ENCODE peak calls at places on chromosome 20, in four cellular contexts. K is GM06990, Y is fibroblast of mammary gland, F is progenitor cell of endocrine pancreas. N is an unnamed sample.

GRCh38 chr20:11838076-11838636 is 79.5 kb upstream of the BTBD3 start:
- DNase-seq in Y (no peak), F (no peak), K (no peak), N (no peak)

GRCh38 chr20:62872863-62873261 is 11.2 kb upstream of the TCFL5 start:
- DNase-seq in Y (no peak), F (no peak), K (no peak), N (no peak)

GRCh38 chr20:1388706-1389483 is 4.0 kb downstream of the FKBP1A start:
- DNase-seq in F (no peak), Y (no peak), K (no peak), N (no peak)

GRCh38 chr20:62010551-62011402 is 54.9 kb downstream of the TAF4 start:
- DNase-seq in F (peak; percentile 38), K (no peak), Y (peak; percentile 55), N (peak; percentile 50)

GRCh38 chr20:46400253-46400652 is 6.2 kb downstream of the ELMO2 start:
- DNase-seq in F (no peak), K (no peak), Y (peak; percentile 79), N (no peak)

GRCh38 chr20:51807864-51808263 is 5.5 kb upstream of the SALL4 start:
- DNase-seq in K (no peak), F (no peak), Y (no peak), N (no peak)

GRCh38 chr20:42368910-42369309 is 750.7 kb upstream of the CHD6 start:
- DNase-seq in F (no peak), K (no peak), Y (no peak), N (no peak)

GRCh38 chr20:60786686-60787217 is 465.3 kb upstream of the CDH4 start:
- DNase-seq in Y (no peak), K (no peak), F (no peak), N (no peak)

GRCh38 chr20:49979030-49979832 is 3.5 kb upstream of the SNAI1 start:
- DNase-seq in Y (no peak), K (peak; percentile 69), F (peak; percentile 73), N (peak; percentile 80)

GRCh38 chr20:49028684-49029083 is 17.4 kb upstream of the CSE1L start:
- DNase-seq in Y (peak; percentile 35), F (no peak), K (no peak), N (no peak)

GRCh38 chr20:47351643-47352331 is 4.7 kb downstream of the ZMYND8 start:
- DNase-seq in Y (no peak), F (no peak), K (no peak), N (no peak)

GRCh38 chr20:52190437-52191131 is 995 bp downstream of the ZFP64 start:
- DNase-seq in F (no peak), K (peak; percentile 42), Y (peak; percentile 30), N (no peak)

GRCh38 chr20:37007898-37008649 is 56.6 kb upstream of the SAMHD1 start:
- DNase-seq in Y (peak; percentile 41), K (no peak), F (no peak), N (no peak)

GRCh38 chr20:33653218-33653899 is 8.8 kb upstream of the C20orf144 start:
- DNase-seq in K (no peak), F (peak; percentile 70), Y (peak; percentile 72), N (no peak)

GRCh38 chr20:10559266-10559665 is 114.5 kb downstream of the JAG1 start:
- DNase-seq in Y (no peak), F (no peak), K (no peak), N (no peak)

GRCh38 chr20:45470262-45470931 is 844 bp downstream of the WFDC2 start:
- DNase-seq in Y (peak; percentile 7), K (peak; percentile 21), F (peak; percentile 56), N (no peak)

GRCh38 chr20:25355866-25356265 is 34.8 kb downstream of the ABHD12 start:
- DNase-seq in Y (no peak), K (no peak), F (no peak), N (no peak)

GRCh38 chr20:59402697-59403096 is 102.3 kb downstream of the EDN3 start:
- DNase-seq in K (no peak), Y (no peak), F (no peak), N (no peak)

GRCh38 chr20:50450493-50450826 is 59.7 kb upstream of the PTPN1 start:
- DNase-seq in Y (no peak), F (no peak), K (no peak), N (no peak)

GRCh38 chr20:53364617-53365016 is 229.0 kb downstream of the ZNF217 start:
- DNase-seq in F (no peak), K (no peak), Y (no peak), N (no peak)

GRCh38 chr20:4021905-4022304 is 6.5 kb upstream of the RNF24 start:
- DNase-seq in F (no peak), Y (peak; percentile 91), K (no peak), N (no peak)

GRCh38 chr20:25553819-25554296 is 31.5 kb downstream of the NINL start:
- DNase-seq in F (no peak), Y (peak; percentile 82), K (no peak), N (no peak)

GRCh38 chr20:50762045-50762422 is 30.7 kb downstream of the PARD6B start:
- DNase-seq in Y (peak; percentile 35), F (no peak), K (no peak), N (no peak)

GRCh38 chr20:49821850-49822249 is 9.2 kb downstream of the SLC9A8 start:
- DNase-seq in K (no peak), F (no peak), Y (peak; percentile 53), N (no peak)

GRCh38 chr20:33685328-33686007 is 717 bp downstream of the E2F1 start:
- DNase-seq in K (peak; percentile 84), F (peak; percentile 50), Y (peak; percentile 29), N (no peak)

GRCh38 chr20:51500936-51501335 is 41.6 kb downstream of the NFATC2 start:
- DNase-seq in K (no peak), Y (no peak), F (no peak), N (no peak)

GRCh38 chr20:49433387-49433786 is 49.1 kb downstream of the KCNB1 start:
- DNase-seq in Y (no peak), F (no peak), K (no peak), N (no peak)

GRCh38 chr20:50133474-50134217 is 19.9 kb downstream of the PEDS1 start:
- DNase-seq in K (no peak), Y (no peak), F (no peak), N (no peak)

GRCh38 chr20:32969356-32970114 is 34.7 kb downstream of the SUN5 start:
- DNase-seq in F (no peak), K (no peak), Y (no peak), N (peak; percentile 29)

GRCh38 chr20:8265588-8265987 is 133.5 kb downstream of the PLCB1 start:
- DNase-seq in F (no peak), Y (no peak), K (no peak), N (no peak)

GRCh38 chr20:36126836-36127529 is 27.6 kb upstream of the EPB41L1 start:
- DNase-seq in K (no peak), Y (no peak), F (no peak), N (no peak)

GRCh38 chr20:7856756-7857155 is 83.5 kb downstream of the HAO1 start:
- DNase-seq in K (no peak), Y (peak; percentile 76), F (no peak), N (no peak)

GRCh38 chr20:10433014-10433622 is 904 bp downstream of the MKKS start:
- DNase-seq in F (no peak), K (no peak), Y (peak; percentile 25), N (no peak)

GRCh38 chr20:25686081-25687077 is 10.3 kb downstream of the ZNF337 start:
- DNase-seq in F (no peak), K (no peak), Y (no peak), N (no peak)

GRCh38 chr20:18180815-18181214 is 43.2 kb downstream of the KAT14 start:
- DNase-seq in F (no peak), Y (no peak), K (no peak), N (no peak)

GRCh38 chr20:18172379-18172778 is 34.7 kb downstream of the KAT14 start:
- DNase-seq in F (no peak), Y (no peak), K (no peak), N (no peak)

GRCh38 chr20:18174906-18175683 is 37.4 kb downstream of the KAT14 start:
- DNase-seq in Y (no peak), F (no peak), K (no peak), N (no peak)

DNA sequence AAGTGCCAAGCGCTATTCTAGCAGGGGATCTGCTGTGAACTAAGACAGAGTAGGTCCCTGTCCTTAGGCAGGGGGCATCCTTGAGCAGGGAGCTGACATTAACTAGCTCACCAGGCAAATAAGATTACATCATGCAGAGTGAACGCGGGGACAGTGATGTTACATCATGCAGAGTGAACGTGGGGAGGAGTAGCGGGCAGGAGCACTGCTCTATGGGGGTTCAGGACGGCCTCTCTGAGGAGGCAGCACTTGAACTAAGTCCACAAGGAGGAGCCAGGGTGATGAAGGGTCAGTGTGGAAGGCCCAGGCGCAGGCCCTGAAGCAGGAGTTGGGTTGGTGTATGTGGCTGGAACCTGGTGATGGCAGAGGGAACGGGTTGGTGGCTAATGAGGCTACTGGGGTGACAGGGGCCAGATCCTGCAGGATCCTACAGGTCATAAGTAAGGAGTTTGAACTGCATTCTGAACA is 38.7 kb downstream of the KAT14 start:
- DNase-seq in K (no peak), Y (no peak), F (no peak), N (no peak)
- TF ChIP-seq CTCF in K (no peak), Y (no peak), F (no peak), N (no peak)

GRCh38 chr20:57500235-57500634 is 24.7 kb downstream of the CTCFL start:
- DNase-seq in K (no peak), Y (no peak), F (no peak), N (no peak)

GRCh38 chr20:57500941-57501340 is 24.0 kb downstream of the CTCFL start:
- DNase-seq in Y (no peak), F (no peak), K (no peak), N (no peak)

GRCh38 chr20:57502331-57502700 is 22.6 kb downstream of the CTCFL start:
- DNase-seq in K (no peak), F (no peak), Y (no peak), N (no peak)

GRCh38 chr20:57503035-57503658 is 21.8 kb downstream of the CTCFL start:
- DNase-seq in Y (no peak), F (no peak), K (no peak), N (no peak)

DNA sequence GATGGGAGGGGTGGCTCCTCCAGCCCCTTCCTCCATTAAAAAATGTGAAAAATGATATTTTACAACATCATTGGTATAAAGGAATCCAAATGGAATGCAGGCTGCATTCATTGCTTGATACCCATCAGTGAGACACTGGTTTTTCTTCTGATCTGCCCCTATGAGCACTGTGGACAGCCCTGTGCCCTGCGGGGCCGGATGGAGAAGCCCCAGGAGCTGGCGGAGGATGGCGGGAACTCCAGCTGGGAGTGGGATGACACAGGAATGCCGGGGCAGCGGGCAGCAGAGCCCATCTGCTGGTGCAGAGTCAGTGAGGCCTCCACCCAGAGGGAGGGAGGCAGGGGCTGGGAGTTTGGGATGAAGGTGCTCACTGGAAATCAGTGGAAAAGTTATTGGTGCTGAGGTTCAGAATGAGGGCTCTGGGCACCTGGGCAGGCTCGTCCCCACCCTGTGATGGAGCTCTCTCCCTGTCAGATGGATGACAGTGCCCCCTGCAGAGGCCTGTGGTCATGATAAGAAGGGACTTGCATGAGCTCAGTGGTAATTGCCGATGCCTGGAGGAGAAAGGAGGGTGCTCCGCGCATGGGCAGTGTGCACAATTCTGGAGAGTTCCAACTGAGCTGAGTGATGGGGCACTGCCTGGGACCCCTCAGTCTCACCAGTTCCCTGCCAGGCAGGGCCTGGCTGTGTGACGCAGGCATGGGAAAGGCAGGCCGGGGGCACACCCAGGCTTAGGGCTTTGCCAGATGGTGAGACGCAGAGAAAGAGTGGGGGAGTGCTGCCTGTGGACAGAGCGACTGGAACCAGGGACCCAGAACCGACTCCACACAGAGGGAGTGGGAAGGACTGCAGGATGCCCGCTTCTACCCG is 23.2 kb downstream of the CTCFL start:
- DNase-seq in Y (no peak), K (no peak), F (no peak), N (peak; percentile 51)
- TF ChIP-seq CTCF in Y (no peak), K (no peak), F (no peak), N (no peak)

GRCh38 chr20:5413394-5413793 is 96.6 kb upstream of the PROKR2 start:
- DNase-seq in F (no peak), Y (no peak), K (no peak), N (no peak)
- TF ChIP-seq CTCF in F (no peak), Y (no peak), K (no peak), N (no peak)

GRCh38 chr20:57055345-57055744 is 211.1 kb downstream of the BMP7 start:
- DNase-seq in Y (no peak), F (no peak), K (no peak), N (no peak)
- TF ChIP-seq CTCF in Y (no peak), F (no peak), K (no peak), N (no peak)